ENCODE peak calls at places on chromosomes 16 and 17, in four cellular contexts. One of them, this sample, is unnamed.

GRCh38 chr17:65876985-65877384 is 314.9 kb downstream of the CEP112 start:
- DNase-seq in HepG2: no peak
- DNase-seq in K562: no peak
- DNase-seq in GM12878: no peak
- DNase-seq in this sample: no peak

GRCh38 chr16:50635505-50636392 is 45.4 kb downstream of the SNX20 start:
- DNase-seq in HepG2: no peak
- DNase-seq in K562: peak; percentile 38
- DNase-seq in GM12878: no peak
- DNase-seq in this sample: no peak

GRCh38 chr17:72365857-72366415 is 245.1 kb downstream of the SOX9 start:
- DNase-seq in HepG2: no peak
- DNase-seq in K562: no peak
- DNase-seq in GM12878: no peak
- DNase-seq in this sample: no peak

GRCh38 chr16:27366687-27367462 is 35.1 kb upstream of the IL21R start:
- DNase-seq in HepG2: no peak
- DNase-seq in K562: no peak
- DNase-seq in GM12878: no peak
- DNase-seq in this sample: no peak

GRCh38 chr16:84599528-84600202 is 18.2 kb downstream of the COTL1 start:
- DNase-seq in HepG2: peak; percentile 95
- DNase-seq in K562: peak; percentile 66
- DNase-seq in GM12878: no peak
- DNase-seq in this sample: no peak

GRCh38 chr16:60203525-60204124 is 1469.5 kb upstream of the GOT2 start:
- DNase-seq in HepG2: no peak
- DNase-seq in K562: no peak
- DNase-seq in GM12878: no peak
- DNase-seq in this sample: peak; percentile 22

GRCh38 chr17:3911271-3912053 is 4.8 kb downstream of the P2RX1 start:
- DNase-seq in HepG2: no peak
- DNase-seq in K562: no peak
- DNase-seq in GM12878: peak; percentile 89
- DNase-seq in this sample: no peak

GRCh38 chr16:85423631-85424030 is 189.5 kb upstream of the GSE1 start:
- DNase-seq in HepG2: no peak
- DNase-seq in K562: no peak
- DNase-seq in GM12878: no peak
- DNase-seq in this sample: no peak

GRCh38 chr17:7839890-7840260 is 5.9 kb downstream of the KDM6B start:
- DNase-seq in HepG2: peak; percentile 28
- DNase-seq in K562: peak; percentile 37
- DNase-seq in GM12878: no peak
- DNase-seq in this sample: peak; percentile 80

GRCh38 chr16:19853973-19854876 is 30.4 kb downstream of the GPRC5B start:
- DNase-seq in HepG2: no peak
- DNase-seq in K562: no peak
- DNase-seq in GM12878: no peak
- DNase-seq in this sample: no peak

DNA sequence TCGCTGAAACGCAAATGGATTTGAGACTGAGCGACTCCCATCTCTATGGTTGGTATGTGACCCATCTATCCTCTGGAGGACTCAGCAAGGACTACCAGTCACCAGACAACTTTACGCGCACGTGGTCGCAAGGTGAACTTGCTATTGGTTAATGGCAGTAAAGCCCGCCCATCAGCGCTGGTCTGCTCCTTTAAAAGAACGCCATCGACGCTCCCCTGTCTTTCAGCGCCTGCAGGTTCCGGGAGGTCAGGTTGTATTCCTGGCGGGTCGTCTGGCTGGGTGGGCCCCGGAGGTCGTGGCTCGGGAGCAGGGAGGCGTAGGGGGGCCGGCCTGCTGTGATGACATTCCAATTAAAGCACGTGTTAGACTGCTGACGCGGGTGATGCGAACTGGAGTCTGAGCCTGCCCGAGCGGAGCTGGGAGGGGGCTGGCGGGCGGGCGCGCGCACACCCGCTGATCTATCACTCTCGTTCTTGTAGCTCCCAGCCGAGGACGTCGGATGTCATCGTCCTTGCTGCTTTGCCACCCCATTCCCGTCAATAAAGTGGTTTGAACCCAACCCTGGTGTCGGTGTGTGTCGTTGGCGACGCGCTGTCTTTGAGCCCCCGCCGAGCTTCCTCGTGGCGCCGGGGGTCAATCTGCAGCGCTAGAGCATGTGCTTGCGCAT is 15.9 kb upstream of the ERN1 start:
- DNase-seq in HepG2: peak; percentile 100
- DNase-seq in K562: peak; percentile 99
- DNase-seq in GM12878: peak; percentile 97
- DNase-seq in this sample: peak; percentile 99
- TF ChIP-seq REST in HepG2: peak; percentile 76
- TF ChIP-seq REST in K562: peak; percentile 40
- TF ChIP-seq REST in GM12878: no peak
- TF ChIP-seq REST in this sample: peak; percentile 65

GRCh38 chr16:75943705-75944514 is 217.6 kb upstream of the CPHXL start:
- DNase-seq in HepG2: peak; percentile 7
- DNase-seq in K562: no peak
- DNase-seq in GM12878: no peak
- DNase-seq in this sample: no peak
- TF ChIP-seq CHD4 in HepG2: no peak
- TF ChIP-seq CHD4 in K562: no peak
- TF ChIP-seq CHD4 in GM12878: no peak
- TF ChIP-seq CHD4 in this sample: no peak

GRCh38 chr16:67930678-67931211 is 917 bp downstream of the CTRL start:
- DNase-seq in HepG2: no peak
- DNase-seq in K562: no peak
- DNase-seq in GM12878: no peak
- DNase-seq in this sample: no peak

GRCh38 chr16:67927131-67927941 is 4.3 kb downstream of the CTRL start:
- DNase-seq in HepG2: no peak
- DNase-seq in K562: no peak
- DNase-seq in GM12878: no peak
- DNase-seq in this sample: no peak

GRCh38 chr16:67930191-67930590 is 1.5 kb downstream of the CTRL start:
- DNase-seq in HepG2: no peak
- DNase-seq in K562: no peak
- DNase-seq in GM12878: no peak
- DNase-seq in this sample: no peak

GRCh38 chr16:67928147-67928546 is 3.5 kb downstream of the CTRL start:
- DNase-seq in HepG2: no peak
- DNase-seq in K562: no peak
- DNase-seq in GM12878: no peak
- DNase-seq in this sample: no peak

GRCh38 chr16:67928561-67929364 is 2.9 kb downstream of the CTRL start:
- DNase-seq in HepG2: peak; percentile 69
- DNase-seq in K562: peak; percentile 79
- DNase-seq in GM12878: no peak
- DNase-seq in this sample: peak; percentile 66
- TF ChIP-seq REST in HepG2: no peak
- TF ChIP-seq REST in K562: no peak
- TF ChIP-seq REST in GM12878: no peak
- TF ChIP-seq REST in this sample: no peak

DNA sequence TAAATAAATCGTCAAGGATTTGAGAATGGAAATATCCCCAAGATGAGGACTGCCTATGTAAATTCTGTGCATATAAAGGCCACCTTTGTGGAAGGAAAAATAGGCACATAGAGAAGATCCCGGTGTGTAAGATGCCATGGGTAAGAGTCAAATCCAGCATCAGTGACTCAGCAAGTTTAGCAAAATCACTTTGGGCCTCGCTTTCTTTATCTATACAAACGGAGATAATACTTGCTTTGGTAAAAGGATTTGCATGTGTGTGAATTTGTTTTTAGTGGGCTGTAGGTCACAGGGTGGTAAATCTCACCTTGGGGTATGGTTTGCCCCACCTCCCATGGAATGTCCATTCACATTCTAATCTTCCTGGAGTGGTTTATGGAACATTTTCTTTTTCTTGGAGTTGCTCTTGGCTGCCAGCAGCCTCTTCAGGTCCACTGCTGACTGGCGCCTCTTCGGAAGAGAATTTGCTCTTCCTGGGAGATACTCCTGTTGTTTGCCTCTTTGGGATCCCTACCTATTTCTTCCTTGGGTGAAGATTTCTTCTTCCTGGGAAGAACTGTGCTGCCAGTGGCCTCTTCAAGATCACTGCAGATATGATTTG is 587.6 kb downstream of the CDH11 start:
- DNase-seq in HepG2: no peak
- DNase-seq in K562: no peak
- DNase-seq in GM12878: no peak
- DNase-seq in this sample: no peak
- TF ChIP-seq CHD4 in HepG2: no peak
- TF ChIP-seq CHD4 in K562: no peak
- TF ChIP-seq CHD4 in GM12878: no peak
- TF ChIP-seq CHD4 in this sample: no peak

GRCh38 chr17:47970725-47971511 is at the start of gene CDK5RAP3:
- DNase-seq in HepG2: peak; percentile 99
- DNase-seq in K562: peak; percentile 100
- DNase-seq in GM12878: peak; percentile 97
- DNase-seq in this sample: peak; percentile 96
- TF ChIP-seq REST in HepG2: peak; percentile 32
- TF ChIP-seq REST in K562: no peak
- TF ChIP-seq REST in GM12878: no peak
- TF ChIP-seq REST in this sample: no peak

GRCh38 chr17:41919840-41920579 is 1.3 kb upstream of the ACLY start:
- DNase-seq in HepG2: no peak
- DNase-seq in K562: peak; percentile 39
- DNase-seq in GM12878: no peak
- DNase-seq in this sample: peak; percentile 49
- TF ChIP-seq CHD4 in HepG2: no peak
- TF ChIP-seq CHD4 in K562: no peak
- TF ChIP-seq CHD4 in GM12878: no peak
- TF ChIP-seq CHD4 in this sample: no peak